ENCODE peak calls at places on chromosomes 11 and 22, in nine cellular contexts. C is GM12865; Y is RWPE1; I is dermis blood vessel endothelial cell; D is coronary artery; F is kidney tubule cell; N is activated CD8-positive, alpha-beta memory T cell treated with anti-CD3 and anti-CD28 coated beads for 4 hours; V is astrocyte of the spinal cord; R is right lobe of liver. X is an unnamed sample.

GRCh38 chr22:17569971-17570511 is 6.7 kb downstream of the SLC25A18 start:
- DNase-seq in R (peak), V (peak), N (no peak), C (no peak), D (no peak), I (peak), F (peak), Y (no peak), X (no peak)

GRCh38 chr11:48096588-48097525 is 116.5 kb downstream of the PTPRJ start:
- DNase-seq in N (no peak), R (peak), I (no peak), Y (peak), V (peak), D (no peak), F (peak), C (no peak), X (no peak)

GRCh38 chr22:48565901-48566501 is 1261.7 kb downstream of the BRD1 start:
- DNase-seq in V (no peak), Y (no peak), I (no peak), D (no peak), R (no peak), F (no peak), C (no peak), N (no peak), X (no peak)

GRCh38 chr11:34619062-34619516 is 1.8 kb upstream of the EHF start:
- DNase-seq in F (no peak), R (no peak), I (no peak), D (no peak), V (no peak), Y (no peak), C (no peak), N (no peak), X (no peak)

GRCh38 chr11:27085115-27085514 is 44.5 kb downstream of the BBOX1 start:
- DNase-seq in Y (no peak), F (no peak), V (no peak), R (no peak), I (no peak), N (no peak), C (no peak), D (no peak), X (no peak)

GRCh38 chr11:9820260-9820659 is 156.4 kb downstream of the SWAP70 start:
- DNase-seq in D (no peak), F (no peak), Y (no peak), I (no peak), V (no peak), C (no peak), R (no peak), N (no peak), X (no peak)

GRCh38 chr11:108697872-108698473 is 33.1 kb downstream of the DDX10 start:
- DNase-seq in N (no peak), V (peak), C (peak), D (no peak), I (peak), Y (peak), F (peak), R (peak), X (no peak)

GRCh38 chr11:112942966-112943643 is 18.1 kb upstream of the NCAM1 start:
- DNase-seq in V (no peak), D (no peak), R (no peak), N (no peak), Y (no peak), F (no peak), C (no peak), I (no peak), X (no peak)

GRCh38 chr22:38415561-38416321 is 39.3 kb downstream of the KCNJ4 start:
- DNase-seq in Y (no peak), F (no peak), V (no peak), C (no peak), D (peak), I (no peak), R (peak), N (no peak), X (no peak)

GRCh38 chr11:1238767-1239595 is 16.1 kb downstream of the MUC5B start:
- DNase-seq in I (no peak), Y (peak), C (no peak), R (peak), F (peak), N (no peak), V (no peak), D (no peak), X (no peak)

GRCh38 chr11:1237128-1237580 is 14.3 kb downstream of the MUC5B start:
- DNase-seq in R (no peak), F (no peak), C (no peak), N (no peak), D (no peak), V (no peak), Y (no peak), I (no peak), X (no peak)

GRCh38 chr11:8206251-8207079 is 37.6 kb upstream of the RIC3 start:
- DNase-seq in I (peak), V (no peak), C (no peak), N (no peak), R (no peak), F (no peak), Y (no peak), D (peak), X (no peak)

GRCh38 chr11:126101930-126102283 is 39.2 kb upstream of the CDON start:
- DNase-seq in I (no peak), D (no peak), Y (no peak), C (no peak), V (no peak), F (no peak), N (no peak), R (no peak), X (no peak)

GRCh38 chr11:106077609-106078517 is at the start of gene AASDHPPT:
- DNase-seq in D (no peak), V (peak), N (no peak), I (peak), Y (peak), C (peak), F (peak), R (peak), X (no peak)

GRCh38 chr22:29390270-29390669 is 1.9 kb upstream of the AP1B1 start:
- DNase-seq in F (no peak), C (no peak), I (no peak), N (no peak), Y (no peak), R (peak), V (no peak), D (no peak), X (no peak)

GRCh38 chr11:103850419-103851165 is 185.8 kb upstream of the DDI1 start:
- DNase-seq in N (no peak), C (no peak), I (no peak), V (peak), F (peak), D (no peak), R (no peak), Y (no peak), X (no peak)

GRCh38 chr11:128726464-128727139 is 32.7 kb downstream of the FLI1 start:
- DNase-seq in D (no peak), Y (no peak), R (no peak), C (peak), N (no peak), I (no peak), F (no peak), V (no peak), X (no peak)

GRCh38 chr11:1618231-1618630 is 3.7 kb downstream of the KRTAP5-4 start:
- DNase-seq in I (no peak), R (no peak), V (no peak), Y (no peak), F (no peak), C (no peak), N (no peak), D (no peak), X (no peak)

GRCh38 chr11:95138448-95138847 is 48.8 kb downstream of the ENDOD1 start:
- DNase-seq in Y (no peak), C (peak), I (peak), V (no peak), R (no peak), D (no peak), F (peak), N (no peak), X (no peak)

GRCh38 chr22:48173061-48173849 is 1410.8 kb downstream of the TBC1D22A start:
- DNase-seq in C (no peak), F (no peak), I (no peak), N (no peak), D (peak), V (no peak), Y (no peak), R (no peak), X (no peak)

GRCh38 chr22:27474711-27475547 is 326.6 kb downstream of the MN1 start:
- DNase-seq in R (no peak), I (peak), N (no peak), F (peak), Y (peak), D (no peak), V (peak), C (no peak), X (peak)

GRCh38 chr22:30301995-30302809 is 12.9 kb upstream of the CASTOR1 start:
- DNase-seq in D (no peak), I (peak), F (peak), Y (no peak), V (peak), R (peak), N (no peak), C (peak), X (peak)

GRCh38 chr11:87173185-87174039 is 135.7 kb downstream of the TMEM135 start:
- DNase-seq in V (peak), I (peak), N (no peak), Y (peak), C (no peak), D (no peak), R (no peak), F (peak), X (peak)

GRCh38 chr11:129785383-129786111 is 30.1 kb upstream of the TMEM45B start:
- DNase-seq in V (no peak), N (no peak), Y (peak), I (peak), R (no peak), D (no peak), C (no peak), F (peak), X (no peak)

GRCh38 chr11:20933086-20933485 is 263.7 kb downstream of the NELL1 start:
- DNase-seq in D (no peak), C (no peak), F (no peak), I (no peak), Y (no peak), R (no peak), V (no peak), N (no peak), X (no peak)

GRCh38 chr11:10358696-10359095 is 53.8 kb downstream of the ADM start:
- DNase-seq in D (no peak), F (no peak), N (no peak), V (no peak), C (no peak), I (no peak), Y (no peak), R (no peak), X (no peak)

GRCh38 chr11:122706689-122707088 is 51.2 kb downstream of the UBASH3B start:
- DNase-seq in C (no peak), D (no peak), V (peak), F (peak), I (no peak), N (no peak), Y (no peak), R (no peak), X (peak)

GRCh38 chr11:76244311-76245061 is 38.2 kb upstream of the WNT11 start:
- DNase-seq in C (no peak), R (no peak), Y (no peak), N (no peak), I (no peak), F (no peak), D (no peak), V (no peak), X (no peak)

X was measured in BJ.